ENCODE peak calls at places on chromosomes 11 and 22, in seven cellular contexts. M, J, F, R, E, V and O are unnamed samples. For H3K4me1, the result is how much of the 10 kb centered on the place peaks cover.

GRCh38 chr11:12269104-12269441 is 108.3 kb upstream of the PARVA start:
- DNase-seq in M (peak), J (no peak), F (no peak), R (peak), E (no peak), V (no peak), O (no peak)

GRCh38 chr11:1339066-1339675 is 29.7 kb upstream of the TOLLIP start:
- DNase-seq in M (no peak), J (peak), F (no peak), R (no peak), E (no peak), V (no peak), O (no peak)

GRCh38 chr11:36672815-36673450 is 74.9 kb upstream of the RAG2 start:
- DNase-seq in M (peak), J (no peak), F (no peak), R (no peak), E (peak), V (no peak), O (no peak)

GRCh38 chr11:74695705-74696280 is 35.4 kb downstream of the CHRDL2 start:
- DNase-seq in M (no peak), J (no peak), F (no peak), R (no peak), E (no peak), V (no peak), O (no peak)

GRCh38 chr11:20337526-20338154 is 25.9 kb upstream of the HTATIP2 start:
- DNase-seq in M (peak), J (no peak), F (peak), R (no peak), E (peak), V (no peak), O (no peak)

GRCh38 chr11:68127791-68128681 is 6.8 kb upstream of the CHKA start:
- DNase-seq in M (no peak), J (no peak), F (no peak), R (peak), E (peak), V (no peak), O (no peak)

GRCh38 chr11:78929092-78929905 is 354.6 kb upstream of the NARS2 start:
- DNase-seq in M (no peak), J (no peak), F (no peak), R (no peak), E (no peak), V (no peak), O (no peak)

GRCh38 chr11:23280088-23280487 is 419.8 kb upstream of the CCDC179 start:
- DNase-seq in M (no peak), J (no peak), F (no peak), R (no peak), E (peak), V (no peak), O (no peak)

GRCh38 chr22:50141891-50142363 is 28.6 kb upstream of the PANX2 start:
- DNase-seq in M (no peak), J (no peak), F (no peak), R (no peak), E (no peak), V (no peak), O (no peak)

GRCh38 chr11:115304774-115305472 is 199.3 kb downstream of the CADM1 start:
- DNase-seq in M (peak), J (no peak), F (no peak), R (no peak), E (peak), V (no peak), O (no peak)

GRCh38 chr11:133941546-133941945 is 15.2 kb downstream of the IGSF9B start:
- DNase-seq in M (no peak), J (no peak), F (no peak), R (no peak), E (no peak), V (no peak), O (no peak)

GRCh38 chr11:68269414-68270081 is 2.2 kb downstream of the C11orf24 start:
- DNase-seq in M (peak), J (no peak), F (no peak), R (no peak), E (peak), V (no peak), O (no peak)

DNA sequence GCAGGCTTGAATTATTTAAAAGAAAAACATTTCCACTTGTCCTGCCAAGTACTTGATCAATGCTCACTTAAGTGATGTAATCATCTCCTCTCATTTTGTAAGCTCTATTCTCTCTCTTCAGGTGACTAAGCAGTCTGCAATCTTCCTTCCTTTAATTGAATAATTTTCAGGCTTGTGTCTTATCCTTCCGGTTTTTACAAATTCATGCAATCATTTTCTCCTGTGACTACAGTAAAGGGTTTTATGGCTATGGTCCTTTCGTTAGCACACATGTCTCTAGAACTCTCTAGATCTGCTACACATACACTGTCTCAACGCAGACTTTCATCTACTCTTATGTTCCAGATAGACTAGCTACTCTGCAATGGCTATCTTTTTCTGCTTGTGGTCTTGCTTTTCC is 12.5 kb upstream of the UPB1 start:
- DNase-seq in M (peak), J (no peak), F (no peak), R (no peak), E (peak), V (no peak), O (no peak)
- H3K4me1 ChIP-seq in M (half or more), J (under half), F (under half), R (under half), E (under half), V (under half), O (under half)

DNA sequence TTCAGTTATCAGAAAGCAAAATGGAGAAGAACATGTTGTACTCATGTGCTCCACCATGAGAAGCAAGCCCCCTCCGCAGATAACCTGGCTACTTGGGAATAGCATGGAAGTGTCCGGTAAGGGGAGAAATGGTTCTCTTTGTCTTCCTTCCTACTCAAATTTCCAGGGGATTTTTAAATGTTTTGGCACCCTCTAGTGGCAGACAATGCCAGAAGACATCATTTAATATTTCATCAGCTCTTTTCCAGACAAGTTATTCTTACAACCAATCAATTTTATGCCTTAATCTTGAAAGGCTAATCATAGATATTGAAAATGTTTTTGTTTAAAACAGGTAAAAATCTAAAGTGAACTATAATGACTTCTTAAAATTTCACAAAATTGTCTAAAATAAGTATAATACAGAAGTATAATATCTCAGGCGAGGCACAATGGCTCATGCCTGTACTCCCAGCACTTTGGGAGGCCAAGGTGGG is 15.7 kb downstream of the CRTAM start:
- DNase-seq in M (peak), J (no peak), F (peak), R (peak), E (peak), V (no peak), O (peak)
- H3K27ac ChIP-seq in M (no peak), J (no peak), F (peak), R (no peak), E (no peak), V (no peak), O (no peak)

GRCh38 chr11:14449302-14449714 is 50.3 kb downstream of the COPB1 start:
- DNase-seq in M (no peak), J (no peak), F (no peak), R (no peak), E (no peak), V (no peak), O (no peak)
- H3K4me1 ChIP-seq in M (under half), J (under half), F (under half), R (under half), E (under half), V (under half), O (under half)

GRCh38 chr11:117547188-117547831 is 219.7 kb downstream of the CEP164 start:
- DNase-seq in M (no peak), J (no peak), F (no peak), R (no peak), E (no peak), V (no peak), O (no peak)
- H3K27ac ChIP-seq in M (no peak), J (no peak), F (no peak), R (no peak), E (no peak), V (no peak), O (no peak)

GRCh38 chr11:64867748-64868462 is 10.5 kb downstream of the EHD1 start:
- DNase-seq in M (peak), J (no peak), F (no peak), R (no peak), E (peak), V (no peak), O (no peak)

GRCh38 chr11:64870176-64870892 is 8.1 kb downstream of the EHD1 start:
- DNase-seq in M (peak), J (no peak), F (no peak), R (no peak), E (peak), V (no peak), O (no peak)

GRCh38 chr11:64868904-64869570 is 9.4 kb downstream of the EHD1 start:
- DNase-seq in M (peak), J (no peak), F (peak), R (peak), E (peak), V (no peak), O (no peak)

GRCh38 chr11:64870893-64871849 is 7.2 kb downstream of the EHD1 start:
- DNase-seq in M (no peak), J (no peak), F (no peak), R (no peak), E (no peak), V (no peak), O (no peak)

GRCh38 chr11:64869571-64870175 is 8.7 kb downstream of the EHD1 start:
- DNase-seq in M (no peak), J (no peak), F (no peak), R (no peak), E (no peak), V (no peak), O (no peak)
- H3K4me1 ChIP-seq in M (half or more), J (half or more), F (half or more), R (under half), E (half or more), V (half or more), O (half or more)

DNA sequence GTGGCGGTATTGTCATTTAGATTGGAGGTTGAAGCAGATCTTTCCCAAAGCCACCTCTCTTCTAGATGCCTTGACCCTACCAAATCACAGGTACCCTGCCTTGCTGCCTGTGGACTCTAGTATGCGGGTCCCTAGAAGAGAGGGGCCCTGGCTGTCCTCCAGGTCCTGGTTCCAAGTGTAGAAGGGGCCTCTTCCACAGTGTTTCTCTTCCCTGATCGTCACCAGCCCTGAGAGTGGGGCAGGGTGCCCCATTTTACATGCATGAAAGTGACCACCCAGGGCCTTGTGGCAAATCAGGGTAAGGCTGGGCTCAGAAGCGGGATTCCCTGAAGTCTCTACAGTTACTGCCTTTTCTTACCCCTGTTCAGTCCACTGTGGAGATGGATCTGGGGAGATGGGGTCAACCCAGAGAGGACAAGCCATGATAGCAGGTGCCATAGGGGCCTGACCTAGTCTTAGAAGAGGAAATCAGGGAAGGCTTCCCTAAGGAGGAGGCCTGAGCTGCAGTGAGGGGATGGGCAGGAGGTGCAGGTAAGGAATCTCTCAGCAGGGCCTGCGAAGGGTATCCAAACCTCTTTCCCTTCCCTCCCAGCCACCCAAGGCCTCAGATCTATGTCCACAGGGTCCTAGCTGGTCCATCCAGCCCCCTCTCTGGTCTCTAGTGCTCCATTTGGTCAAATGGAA is 1.2 kb upstream of the LRRC32 start:
- DNase-seq in M (no peak), J (no peak), F (no peak), R (no peak), E (no peak), V (no peak), O (no peak)
- H3K27ac ChIP-seq in M (no peak), J (no peak), F (no peak), R (peak), E (no peak), V (no peak), O (no peak)

GRCh38 chr22:22745225-22746060 is 101.0 kb downstream of the GGTLC2 start:
- DNase-seq in M (no peak), J (peak), F (peak), R (no peak), E (no peak), V (peak), O (peak)
- H3K4me1 ChIP-seq in M (under half), J (under half), F (under half), R (under half), E (under half), V (under half), O (under half)

GRCh38 chr22:19892249-19892879 is 37.7 kb upstream of the GNB1L start:
- DNase-seq in M (peak), J (peak), F (no peak), R (peak), E (peak), V (no peak), O (peak)

GRCh38 chr22:19890502-19891349 is 36.1 kb upstream of the GNB1L start:
- DNase-seq in M (no peak), J (no peak), F (no peak), R (no peak), E (no peak), V (no peak), O (peak)

GRCh38 chr22:19892925-19893324 is 38.3 kb upstream of the GNB1L start:
- DNase-seq in M (no peak), J (no peak), F (no peak), R (no peak), E (peak), V (no peak), O (no peak)

GRCh38 chr22:19889951-19890350 is 35.3 kb upstream of the GNB1L start:
- DNase-seq in M (no peak), J (no peak), F (no peak), R (no peak), E (no peak), V (no peak), O (no peak)

GRCh38 chr22:19891350-19892248 is 36.9 kb upstream of the GNB1L start:
- DNase-seq in M (peak), J (peak), F (no peak), R (peak), E (peak), V (peak), O (peak)
- H3K27ac ChIP-seq in M (peak), J (peak), F (no peak), R (peak), E (peak), V (peak), O (peak)

DNA sequence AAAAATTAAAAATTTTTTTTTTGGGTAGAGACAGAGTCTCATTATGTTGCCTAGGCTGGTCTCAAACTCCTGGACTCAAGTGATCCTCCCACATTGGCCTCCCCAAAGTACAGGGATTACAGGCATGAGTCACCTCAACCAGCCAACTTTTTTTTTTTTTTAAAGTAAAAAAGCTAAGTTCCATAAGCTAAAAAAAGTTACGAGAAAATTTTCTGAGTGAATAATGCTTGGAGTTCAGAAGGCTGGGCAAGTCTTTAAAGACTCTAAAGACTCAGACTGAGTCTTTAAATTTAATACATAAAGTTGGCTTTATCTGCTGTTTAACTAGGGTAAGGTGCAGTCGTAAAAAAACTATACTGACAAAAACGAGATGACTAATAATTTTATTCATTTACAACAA is 5.6 kb downstream of the DDX6 start:
- DNase-seq in M (no peak), J (no peak), F (no peak), R (no peak), E (peak), V (no peak), O (no peak)
- H3K4me1 ChIP-seq in M (under half), J (half or more), F (under half), R (under half), E (under half), V (half or more), O (half or more)